ENCODE peak calls at places on chromosomes 6 and 20, in eight cellular contexts. One of them, this sample, is unnamed.

GRCh38 chr6:129342243-129342642 is 367.7 kb downstream of the ARHGAP18 start:
- DNase-seq in LHCN-M2: peak; percentile 28
- DNase-seq in retina: no peak
- DNase-seq in NB4: no peak
- DNase-seq in type B pancreatic cell: no peak
- DNase-seq in GM10248: no peak
- DNase-seq in T47D: no peak
- DNase-seq in NCI-H510A treated with DMSO at 0.1 percent for 48 hours: no peak
- DNase-seq in this sample: no peak

GRCh38 chr6:170132011-170132521 is 158.8 kb downstream of the DLL1 start:
- DNase-seq in T47D: no peak
- DNase-seq in type B pancreatic cell: peak; percentile 24
- DNase-seq in retina: no peak
- DNase-seq in LHCN-M2: no peak
- DNase-seq in GM10248: no peak
- DNase-seq in NB4: no peak
- DNase-seq in NCI-H510A treated with DMSO at 0.1 percent for 48 hours: no peak
- DNase-seq in this sample: no peak

GRCh38 chr6:96542702-96543101 is 20.2 kb upstream of the FHL5 start:
- DNase-seq in retina: no peak
- DNase-seq in type B pancreatic cell: no peak
- DNase-seq in NB4: no peak
- DNase-seq in T47D: peak; percentile 25
- DNase-seq in GM10248: no peak
- DNase-seq in NCI-H510A treated with DMSO at 0.1 percent for 48 hours: no peak
- DNase-seq in LHCN-M2: no peak
- DNase-seq in this sample: peak; percentile 34

GRCh38 chr6:111524252-111524651 is 41.2 kb upstream of the REV3L start:
- DNase-seq in NCI-H510A treated with DMSO at 0.1 percent for 48 hours: no peak
- DNase-seq in retina: no peak
- DNase-seq in T47D: no peak
- DNase-seq in type B pancreatic cell: no peak
- DNase-seq in LHCN-M2: no peak
- DNase-seq in NB4: no peak
- DNase-seq in GM10248: no peak
- DNase-seq in this sample: no peak

GRCh38 chr6:48200874-48201273 is 89.9 kb upstream of the PTCHD4 start:
- DNase-seq in GM10248: no peak
- DNase-seq in retina: no peak
- DNase-seq in T47D: no peak
- DNase-seq in LHCN-M2: peak; percentile 28
- DNase-seq in NB4: no peak
- DNase-seq in NCI-H510A treated with DMSO at 0.1 percent for 48 hours: no peak
- DNase-seq in type B pancreatic cell: no peak
- DNase-seq in this sample: no peak

GRCh38 chr6:132354517-132355167 is 46.6 kb downstream of the MOXD1 start:
- DNase-seq in retina: no peak
- DNase-seq in NB4: peak; percentile 60
- DNase-seq in LHCN-M2: no peak
- DNase-seq in type B pancreatic cell: no peak
- DNase-seq in GM10248: no peak
- DNase-seq in T47D: no peak
- DNase-seq in NCI-H510A treated with DMSO at 0.1 percent for 48 hours: no peak
- DNase-seq in this sample: peak; percentile 71

GRCh38 chr6:7172605-7173185 is 64.9 kb downstream of the RREB1 start:
- DNase-seq in NB4: peak; percentile 64
- DNase-seq in type B pancreatic cell: no peak
- DNase-seq in T47D: no peak
- DNase-seq in LHCN-M2: peak; percentile 94
- DNase-seq in retina: no peak
- DNase-seq in GM10248: no peak
- DNase-seq in NCI-H510A treated with DMSO at 0.1 percent for 48 hours: no peak
- DNase-seq in this sample: no peak

GRCh38 chr6:87722831-87723726 is 21.0 kb upstream of the AKIRIN2 start:
- DNase-seq in NB4: peak; percentile 88
- DNase-seq in LHCN-M2: peak; percentile 98
- DNase-seq in NCI-H510A treated with DMSO at 0.1 percent for 48 hours: no peak
- DNase-seq in retina: peak; percentile 39
- DNase-seq in T47D: peak; percentile 89
- DNase-seq in type B pancreatic cell: no peak
- DNase-seq in GM10248: no peak
- DNase-seq in this sample: peak; percentile 71

GRCh38 chr6:148451690-148452089 is 109.1 kb downstream of the SASH1 start:
- DNase-seq in NCI-H510A treated with DMSO at 0.1 percent for 48 hours: no peak
- DNase-seq in T47D: no peak
- DNase-seq in NB4: peak; percentile 26
- DNase-seq in GM10248: no peak
- DNase-seq in type B pancreatic cell: no peak
- DNase-seq in LHCN-M2: no peak
- DNase-seq in retina: no peak
- DNase-seq in this sample: no peak

GRCh38 chr6:13273931-13274706 is 54.2 kb downstream of the TBC1D7 start:
- DNase-seq in type B pancreatic cell: no peak
- DNase-seq in T47D: no peak
- DNase-seq in GM10248: peak; percentile 74
- DNase-seq in NCI-H510A treated with DMSO at 0.1 percent for 48 hours: no peak
- DNase-seq in LHCN-M2: no peak
- DNase-seq in retina: no peak
- DNase-seq in NB4: peak; percentile 88
- DNase-seq in this sample: no peak

GRCh38 chr20:10119336-10119735 is 84.5 kb downstream of the ANKEF1 start:
- DNase-seq in NCI-H510A treated with DMSO at 0.1 percent for 48 hours: peak; percentile 39
- DNase-seq in GM10248: no peak
- DNase-seq in type B pancreatic cell: no peak
- DNase-seq in LHCN-M2: peak; percentile 26
- DNase-seq in T47D: peak; percentile 49
- DNase-seq in retina: no peak
- DNase-seq in NB4: no peak
- DNase-seq in this sample: peak; percentile 55

GRCh38 chr6:12939314-12939713 is 222.7 kb downstream of the PHACTR1 start:
- DNase-seq in retina: no peak
- DNase-seq in LHCN-M2: no peak
- DNase-seq in GM10248: no peak
- DNase-seq in T47D: no peak
- DNase-seq in NB4: no peak
- DNase-seq in type B pancreatic cell: no peak
- DNase-seq in NCI-H510A treated with DMSO at 0.1 percent for 48 hours: no peak
- DNase-seq in this sample: no peak

GRCh38 chr6:160102956-160103824 is 18.4 kb upstream of the SLC22A1 start:
- DNase-seq in GM10248: no peak
- DNase-seq in T47D: peak; percentile 32
- DNase-seq in NCI-H510A treated with DMSO at 0.1 percent for 48 hours: peak; percentile 8
- DNase-seq in type B pancreatic cell: no peak
- DNase-seq in LHCN-M2: peak; percentile 42
- DNase-seq in retina: no peak
- DNase-seq in NB4: peak; percentile 65
- DNase-seq in this sample: peak; percentile 42

GRCh38 chr6:89702349-89702748 is 63.8 kb upstream of the LYRM2 start:
- DNase-seq in LHCN-M2: no peak
- DNase-seq in T47D: no peak
- DNase-seq in NB4: no peak
- DNase-seq in NCI-H510A treated with DMSO at 0.1 percent for 48 hours: no peak
- DNase-seq in retina: no peak
- DNase-seq in type B pancreatic cell: no peak
- DNase-seq in GM10248: no peak
- DNase-seq in this sample: no peak

GRCh38 chr6:129929433-129929832 is 68.3 kb upstream of the TMEM244 start:
- DNase-seq in type B pancreatic cell: no peak
- DNase-seq in NB4: peak; percentile 9
- DNase-seq in NCI-H510A treated with DMSO at 0.1 percent for 48 hours: no peak
- DNase-seq in retina: no peak
- DNase-seq in T47D: no peak
- DNase-seq in LHCN-M2: peak; percentile 80
- DNase-seq in GM10248: no peak
- DNase-seq in this sample: peak; percentile 54

GRCh38 chr6:77092971-77093370 is 370.3 kb downstream of the HTR1B start:
- DNase-seq in LHCN-M2: peak; percentile 76
- DNase-seq in T47D: peak; percentile 3
- DNase-seq in type B pancreatic cell: no peak
- DNase-seq in NB4: no peak
- DNase-seq in GM10248: no peak
- DNase-seq in retina: no peak
- DNase-seq in NCI-H510A treated with DMSO at 0.1 percent for 48 hours: no peak
- DNase-seq in this sample: no peak

GRCh38 chr6:1708820-1709612 is 99.3 kb downstream of the FOXC1 start:
- DNase-seq in NCI-H510A treated with DMSO at 0.1 percent for 48 hours: no peak
- DNase-seq in T47D: no peak
- DNase-seq in type B pancreatic cell: no peak
- DNase-seq in NB4: peak; percentile 52
- DNase-seq in GM10248: no peak
- DNase-seq in LHCN-M2: no peak
- DNase-seq in retina: no peak
- DNase-seq in this sample: peak; percentile 6

GRCh38 chr20:31740208-31740607 is 1.1 kb downstream of the TPX2 start:
- DNase-seq in type B pancreatic cell: no peak
- DNase-seq in T47D: no peak
- DNase-seq in LHCN-M2: peak; percentile 81
- DNase-seq in NB4: peak; percentile 61
- DNase-seq in NCI-H510A treated with DMSO at 0.1 percent for 48 hours: no peak
- DNase-seq in retina: no peak
- DNase-seq in GM10248: peak; percentile 26
- DNase-seq in this sample: peak; percentile 19

GRCh38 chr6:68343901-68344300 is 291.2 kb upstream of the ADGRB3 start:
- DNase-seq in NCI-H510A treated with DMSO at 0.1 percent for 48 hours: peak; percentile 23
- DNase-seq in type B pancreatic cell: no peak
- DNase-seq in retina: peak; percentile 15
- DNase-seq in NB4: peak; percentile 59
- DNase-seq in LHCN-M2: peak; percentile 60
- DNase-seq in T47D: peak; percentile 84
- DNase-seq in GM10248: no peak
- DNase-seq in this sample: peak; percentile 94

GRCh38 chr20:38888059-38888831 is 38.0 kb upstream of the FAM83D start:
- DNase-seq in GM10248: no peak
- DNase-seq in type B pancreatic cell: no peak
- DNase-seq in NCI-H510A treated with DMSO at 0.1 percent for 48 hours: no peak
- DNase-seq in T47D: no peak
- DNase-seq in retina: no peak
- DNase-seq in LHCN-M2: no peak
- DNase-seq in NB4: no peak
- DNase-seq in this sample: no peak

This sample was measured in DMS53.